ENCODE peak calls at places on chromosome 18, in seven cellular contexts. F, Z, W, R, C, B and X are unnamed samples.
A peak's percentile ranks its signal among the peaks of the same experiment; 100 is the strongest.

GRCh38 chr18:34242739-34243138 is 18.0 kb upstream of the NOL4 start:
- DNase-seq in W (no peak), R (no peak), B (no peak), Z (no peak), F (no peak), C (no peak), X (no peak)

GRCh38 chr18:70216788-70217187 is 11.3 kb upstream of the RTTN start:
- DNase-seq in W (no peak), B (no peak), R (no peak), F (peak; percentile 47), Z (no peak), C (no peak), X (no peak)

GRCh38 chr18:31102020-31102684 is at the start of gene DSC2:
- DNase-seq in F (no peak), C (no peak), Z (no peak), R (peak; percentile 52), B (no peak), W (peak; percentile 77), X (peak; percentile 52)

GRCh38 chr18:56148373-56148772 is 490.0 kb downstream of the TXNL1 start:
- DNase-seq in F (peak; percentile 49), R (no peak), B (no peak), Z (no peak), W (no peak), C (peak; percentile 84), X (peak; percentile 26)

GRCh38 chr18:63480892-63481291 is 4.1 kb downstream of the SERPINB5 start:
- DNase-seq in Z (no peak), B (no peak), C (no peak), R (no peak), F (no peak), W (no peak), X (peak; percentile 40)

GRCh38 chr18:79872852-79873444 is 75.2 kb downstream of the KCNG2 start:
- DNase-seq in C (no peak), W (no peak), F (no peak), R (no peak), Z (no peak), B (no peak), X (no peak)

GRCh38 chr18:46414863-46415262 is 242.2 kb downstream of the LOXHD1 start:
- DNase-seq in Z (no peak), F (no peak), W (no peak), B (no peak), R (no peak), C (no peak), X (no peak)

GRCh38 chr18:40157120-40157519 is 1797.9 kb upstream of the PIK3C3 start:
- DNase-seq in F (no peak), W (no peak), Z (no peak), C (no peak), R (no peak), B (no peak), X (no peak)

DNA sequence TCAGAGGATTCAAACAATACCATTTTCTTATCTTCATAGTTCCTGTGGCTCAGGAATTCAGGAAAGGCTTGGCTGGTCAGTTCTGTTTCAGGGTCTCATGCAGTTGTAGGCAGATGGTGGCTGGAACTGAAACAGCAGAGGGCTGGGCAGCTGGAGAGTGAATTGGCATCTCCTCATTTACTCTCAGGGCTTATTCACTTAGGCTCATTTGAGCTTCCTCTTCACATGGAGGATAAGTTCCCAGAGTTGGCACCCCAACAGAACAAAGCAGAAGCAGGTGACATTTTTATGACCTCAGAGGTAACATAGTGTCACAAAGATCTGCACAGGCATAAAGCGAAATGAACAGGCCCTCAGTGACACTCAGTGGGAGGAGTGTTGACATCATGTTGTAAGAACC is 66.1 kb downstream of the RBBP8 start:
- DNase-seq in W (no peak), B (no peak), C (peak; percentile 71), Z (no peak), R (peak; percentile 50), F (no peak), X (no peak)
- TF ChIP-seq CTCF in W (no peak), B (no peak), C (no peak), Z (no peak), R (no peak), F (no peak), X (no peak)

GRCh38 chr18:9897129-9897528 is 11.4 kb downstream of the TXNDC2 start:
- DNase-seq in B (no peak), C (no peak), F (no peak), W (no peak), R (no peak), Z (no peak), X (no peak)
- TF ChIP-seq CTCF in B (no peak), C (no peak), F (no peak), W (no peak), R (no peak), Z (no peak), X (no peak)

DNA sequence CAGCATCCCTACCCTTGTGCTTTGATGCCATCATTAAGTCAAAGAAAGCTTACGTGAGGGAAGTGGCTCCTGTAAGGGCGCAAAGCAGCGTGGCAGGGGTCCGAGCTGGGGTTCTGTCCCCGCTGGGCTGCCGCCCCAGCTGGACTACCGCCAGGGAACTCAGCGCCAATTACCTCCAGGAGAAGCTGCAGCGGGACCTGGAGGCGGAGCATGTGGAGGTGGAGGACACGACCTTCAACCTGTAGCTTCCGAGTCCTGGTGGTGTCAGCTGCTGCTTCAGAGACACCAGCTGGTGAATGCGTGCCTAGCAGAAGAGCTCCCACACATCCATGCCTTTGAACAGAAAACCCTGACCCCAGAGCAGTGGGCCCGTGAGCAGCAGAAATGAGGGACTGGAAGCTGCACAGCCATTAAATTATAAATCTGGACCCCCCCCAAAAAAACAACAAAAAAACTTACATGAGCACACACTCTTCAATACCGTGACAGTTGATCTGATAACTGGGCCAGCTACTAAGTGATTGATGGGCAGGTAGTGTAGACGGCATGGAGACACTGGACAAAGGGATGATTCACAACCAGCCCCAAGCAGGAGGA is 20.1 kb upstream of the YES1 start:
- DNase-seq in Z (no peak), R (no peak), C (no peak), B (no peak), F (no peak), W (peak; percentile 56), X (peak; percentile 27)
- TF ChIP-seq CTCF in Z (no peak), R (no peak), C (no peak), B (no peak), F (no peak), W (no peak), X (no peak)

GRCh38 chr18:3453540-3454364 is 3.8 kb downstream of the TGIF1 start:
- DNase-seq in Z (peak; percentile 97), C (peak; percentile 99), B (peak; percentile 27), W (no peak), F (peak; percentile 92), R (peak; percentile 83), X (peak; percentile 91)

GRCh38 chr18:3456686-3457069 is 6.7 kb downstream of the TGIF1 start:
- DNase-seq in B (no peak), Z (no peak), F (no peak), R (no peak), C (no peak), W (no peak), X (no peak)

GRCh38 chr18:3454365-3455089 is 4.6 kb downstream of the TGIF1 start:
- DNase-seq in C (peak; percentile 67), W (no peak), F (no peak), B (peak; percentile 65), R (peak; percentile 52), Z (no peak), X (peak; percentile 62)

GRCh38 chr18:3455938-3456685 is 6.1 kb downstream of the TGIF1 start:
- DNase-seq in F (no peak), B (no peak), Z (no peak), C (peak; percentile 74), W (no peak), R (peak; percentile 56), X (no peak)

GRCh38 chr18:3455090-3455640 is 5.2 kb downstream of the TGIF1 start:
- DNase-seq in B (no peak), F (no peak), W (no peak), R (no peak), Z (no peak), C (no peak), X (no peak)
- TF ChIP-seq CTCF in B (no peak), F (no peak), W (no peak), R (no peak), Z (no peak), C (no peak), X (no peak)

GRCh38 chr18:376307-376706 is 108.5 kb upstream of the THOC1 start:
- DNase-seq in C (peak; percentile 67), F (no peak), Z (no peak), W (no peak), B (no peak), R (no peak), X (no peak)

GRCh38 chr18:369224-370010 is 101.6 kb upstream of the THOC1 start:
- DNase-seq in C (peak; percentile 10), B (peak; percentile 8), W (no peak), R (no peak), F (no peak), Z (no peak), X (no peak)

GRCh38 chr18:374735-375168 is 106.9 kb upstream of the THOC1 start:
- DNase-seq in B (peak; percentile 6), Z (no peak), R (no peak), C (no peak), F (no peak), W (no peak), X (no peak)

GRCh38 chr18:370753-371615 is 103.1 kb upstream of the THOC1 start:
- DNase-seq in R (no peak), B (no peak), Z (no peak), W (no peak), C (no peak), F (no peak), X (no peak)

GRCh38 chr18:371616-371998 is 103.8 kb upstream of the THOC1 start:
- DNase-seq in B (no peak), F (no peak), C (no peak), W (no peak), R (no peak), Z (no peak), X (no peak)
- TF ChIP-seq CTCF in B (no peak), F (no peak), C (no peak), W (no peak), R (no peak), Z (no peak), X (no peak)

GRCh38 chr18:76687271-76688006 is 134.9 kb upstream of the ZNF236 start:
- DNase-seq in R (peak; percentile 50), C (peak; percentile 80), W (no peak), Z (no peak), F (no peak), B (no peak), X (peak; percentile 42)

GRCh38 chr18:76688724-76689472 is 133.5 kb upstream of the ZNF236 start:
- DNase-seq in F (no peak), Z (no peak), C (no peak), B (no peak), W (no peak), R (no peak), X (no peak)

GRCh38 chr18:76686737-76687231 is 135.6 kb upstream of the ZNF236 start:
- DNase-seq in Z (peak; percentile 18), W (no peak), C (peak; percentile 70), R (peak; percentile 48), F (peak; percentile 24), B (no peak), X (peak; percentile 75)

GRCh38 chr18:76691800-76692199 is 130.6 kb upstream of the ZNF236 start:
- DNase-seq in B (no peak), R (no peak), W (no peak), C (no peak), F (no peak), Z (no peak), X (no peak)

GRCh38 chr18:76689646-76690264 is 132.6 kb upstream of the ZNF236 start:
- DNase-seq in C (no peak), R (no peak), F (no peak), W (no peak), Z (no peak), B (no peak), X (peak; percentile 22)
- TF ChIP-seq CTCF in C (no peak), R (no peak), F (no peak), W (peak; percentile 20), Z (no peak), B (no peak), X (no peak)